ENCODE peak calls at places on chromosomes 4 and X, in five cellular contexts. One of them, this sample, is unnamed.

GRCh38 chrX:130109429-130110378 is 593 bp downstream of the ELF4 start:
- DNase-seq in endodermal cell: peak; percentile 62
- DNase-seq in astrocyte of the spinal cord: no peak
- DNase-seq in uterus: no peak
- DNase-seq in fibroblast of the aortic adventitia: peak; percentile 54
- DNase-seq in this sample: peak; percentile 67

GRCh38 chr4:77100234-77100633 is 24.4 kb upstream of the CCNI start:
- DNase-seq in astrocyte of the spinal cord: no peak
- DNase-seq in fibroblast of the aortic adventitia: no peak
- DNase-seq in endodermal cell: no peak
- DNase-seq in uterus: no peak
- DNase-seq in this sample: no peak

GRCh38 chrX:150150081-150150779 is 211.9 kb upstream of the EOLA2 start:
- DNase-seq in fibroblast of the aortic adventitia: peak; percentile 47
- DNase-seq in uterus: no peak
- DNase-seq in astrocyte of the spinal cord: no peak
- DNase-seq in endodermal cell: no peak
- DNase-seq in this sample: no peak

GRCh38 chrX:17859609-17860178 is 1.4 kb downstream of the RAI2 start:
- DNase-seq in fibroblast of the aortic adventitia: peak; percentile 2
- DNase-seq in uterus: no peak
- DNase-seq in astrocyte of the spinal cord: no peak
- DNase-seq in endodermal cell: peak; percentile 62
- DNase-seq in this sample: no peak

GRCh38 chrX:40086569-40087335 is 11.0 kb downstream of the BCOR start:
- DNase-seq in astrocyte of the spinal cord: no peak
- DNase-seq in endodermal cell: peak; percentile 84
- DNase-seq in fibroblast of the aortic adventitia: no peak
- DNase-seq in uterus: no peak
- DNase-seq in this sample: peak; percentile 66

GRCh38 chr4:20825493-20825892 is 125.2 kb downstream of the PACRGL start:
- DNase-seq in uterus: no peak
- DNase-seq in endodermal cell: no peak
- DNase-seq in astrocyte of the spinal cord: no peak
- DNase-seq in fibroblast of the aortic adventitia: no peak
- DNase-seq in this sample: no peak

GRCh38 chr4:154719087-154719486 is 24.7 kb upstream of the LRAT start:
- DNase-seq in uterus: no peak
- DNase-seq in endodermal cell: no peak
- DNase-seq in fibroblast of the aortic adventitia: peak; percentile 28
- DNase-seq in astrocyte of the spinal cord: peak; percentile 25
- DNase-seq in this sample: peak; percentile 69

GRCh38 chrX:25524150-25524549 is 508.4 kb upstream of the ARX start:
- DNase-seq in astrocyte of the spinal cord: peak; percentile 38
- DNase-seq in fibroblast of the aortic adventitia: peak; percentile 62
- DNase-seq in endodermal cell: no peak
- DNase-seq in uterus: no peak
- DNase-seq in this sample: peak; percentile 12

GRCh38 chr4:86441175-86441960 is 81.5 kb upstream of the MAPK10 start:
- DNase-seq in fibroblast of the aortic adventitia: peak; percentile 3
- DNase-seq in astrocyte of the spinal cord: no peak
- DNase-seq in endodermal cell: no peak
- DNase-seq in uterus: no peak
- DNase-seq in this sample: peak; percentile 52

GRCh38 chr4:184851200-184851541 is 25.4 kb upstream of the ACSL1 start:
- DNase-seq in uterus: no peak
- DNase-seq in astrocyte of the spinal cord: no peak
- DNase-seq in endodermal cell: no peak
- DNase-seq in fibroblast of the aortic adventitia: no peak
- DNase-seq in this sample: no peak

GRCh38 chr4:145552181-145552822 is 66.9 kb upstream of the MMAA start:
- DNase-seq in fibroblast of the aortic adventitia: no peak
- DNase-seq in endodermal cell: no peak
- DNase-seq in astrocyte of the spinal cord: no peak
- DNase-seq in uterus: no peak
- DNase-seq in this sample: no peak

GRCh38 chr4:145554691-145555090 is 64.5 kb upstream of the MMAA start:
- DNase-seq in endodermal cell: no peak
- DNase-seq in uterus: no peak
- DNase-seq in fibroblast of the aortic adventitia: no peak
- DNase-seq in astrocyte of the spinal cord: no peak
- DNase-seq in this sample: no peak

GRCh38 chr4:145553375-145553774 is 65.8 kb upstream of the MMAA start:
- DNase-seq in astrocyte of the spinal cord: no peak
- DNase-seq in uterus: no peak
- DNase-seq in endodermal cell: no peak
- DNase-seq in fibroblast of the aortic adventitia: no peak
- DNase-seq in this sample: no peak

GRCh38 chr4:145557720-145558119 is 61.5 kb upstream of the MMAA start:
- DNase-seq in fibroblast of the aortic adventitia: peak; percentile 78
- DNase-seq in uterus: peak; percentile 46
- DNase-seq in endodermal cell: peak; percentile 89
- DNase-seq in astrocyte of the spinal cord: peak; percentile 73
- DNase-seq in this sample: peak; percentile 47
- TF ChIP-seq CTCF in fibroblast of the aortic adventitia: peak; percentile 98
- TF ChIP-seq CTCF in uterus: peak; percentile 72
- TF ChIP-seq CTCF in endodermal cell: peak; percentile 98
- TF ChIP-seq CTCF in astrocyte of the spinal cord: peak; percentile 94
- TF ChIP-seq CTCF in this sample: peak; percentile 97

GRCh38 chr4:123114084-123114914 is 191.9 kb upstream of the NUDT6 start:
- DNase-seq in fibroblast of the aortic adventitia: no peak
- DNase-seq in uterus: no peak
- DNase-seq in astrocyte of the spinal cord: no peak
- DNase-seq in endodermal cell: no peak
- DNase-seq in this sample: no peak
- H3K4me3 ChIP-seq in fibroblast of the aortic adventitia: no peak overlapping the region
- H3K4me3 ChIP-seq in uterus: no peak overlapping the region
- H3K4me3 ChIP-seq in astrocyte of the spinal cord: no peak overlapping the region
- H3K4me3 ChIP-seq in endodermal cell: no peak overlapping the region
- H3K4me3 ChIP-seq in this sample: no peak overlapping the region

DNA sequence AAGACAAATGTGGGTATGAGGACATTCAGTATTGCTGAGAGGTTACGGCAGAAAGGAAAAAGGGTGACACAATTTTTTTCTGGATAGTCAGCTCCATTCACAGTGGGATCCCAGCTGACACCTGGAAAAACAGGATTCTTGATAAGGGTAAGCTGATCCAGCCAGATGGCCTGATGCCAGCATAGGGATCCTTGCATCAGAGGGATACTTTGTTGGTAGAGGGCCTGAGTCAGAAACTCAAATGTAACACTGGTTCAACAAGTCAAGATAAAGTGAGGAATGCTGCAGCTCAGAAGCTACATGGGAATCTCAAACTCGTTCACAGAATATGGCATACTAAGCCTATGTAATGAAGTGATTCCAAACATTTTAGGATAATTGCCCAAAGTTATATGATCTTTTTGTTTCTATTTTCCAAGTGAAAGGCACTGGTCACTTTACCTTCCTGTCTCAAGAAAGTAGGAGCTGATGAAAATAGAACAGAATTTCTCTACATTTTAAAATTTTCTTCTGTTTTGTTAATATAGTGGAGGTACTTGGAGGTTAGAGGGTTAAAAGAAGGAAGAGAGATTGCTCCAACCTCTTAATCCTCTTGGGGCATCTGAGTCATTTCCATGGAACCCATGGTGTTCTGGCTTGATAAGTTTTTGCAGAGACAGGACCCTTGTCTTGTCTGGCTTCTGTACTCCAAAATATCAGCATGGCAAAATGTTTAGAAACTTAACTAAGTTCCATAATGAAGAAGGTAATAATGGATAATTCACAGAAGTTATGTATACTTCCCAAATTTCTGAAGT is 727.0 kb downstream of the C4orf33 start:
- DNase-seq in fibroblast of the aortic adventitia: peak; percentile 5
- DNase-seq in endodermal cell: peak; percentile 53
- DNase-seq in astrocyte of the spinal cord: peak; percentile 9
- DNase-seq in uterus: no peak
- DNase-seq in this sample: no peak
- TF ChIP-seq CTCF in fibroblast of the aortic adventitia: no peak
- TF ChIP-seq CTCF in endodermal cell: no peak
- TF ChIP-seq CTCF in astrocyte of the spinal cord: no peak
- TF ChIP-seq CTCF in uterus: no peak
- TF ChIP-seq CTCF in this sample: no peak

GRCh38 chr4:38785901-38786402 is 3.2 kb upstream of the TLR10 start:
- DNase-seq in endodermal cell: no peak
- DNase-seq in fibroblast of the aortic adventitia: no peak
- DNase-seq in astrocyte of the spinal cord: no peak
- DNase-seq in uterus: no peak
- DNase-seq in this sample: no peak
- H3K4me3 ChIP-seq in endodermal cell: no peak overlapping the region
- H3K4me3 ChIP-seq in fibroblast of the aortic adventitia: no peak overlapping the region
- H3K4me3 ChIP-seq in astrocyte of the spinal cord: no peak overlapping the region
- H3K4me3 ChIP-seq in uterus: no peak overlapping the region
- H3K4me3 ChIP-seq in this sample: no peak overlapping the region

DNA sequence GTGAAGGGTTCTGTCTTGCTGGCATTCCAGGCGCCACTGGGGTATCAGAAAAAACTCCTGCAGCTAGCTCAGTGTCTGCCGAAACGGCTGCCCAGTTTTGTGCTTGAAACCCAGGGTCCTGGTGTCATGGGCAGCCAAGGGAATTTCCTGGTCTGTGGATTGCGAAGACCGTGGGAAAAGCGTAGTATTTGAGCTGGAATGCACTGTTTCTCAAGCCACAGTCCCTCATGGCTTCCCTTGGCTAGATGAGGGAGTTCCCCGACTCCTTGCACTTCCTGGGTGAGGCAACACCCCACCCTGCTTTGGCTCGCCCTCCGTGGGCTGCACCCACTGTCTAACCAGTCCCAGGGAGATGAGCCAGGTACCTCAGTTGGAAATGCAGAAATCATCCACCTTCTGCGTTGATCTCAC is 40.1 kb downstream of the NOP14 start:
- DNase-seq in fibroblast of the aortic adventitia: peak; percentile 39
- DNase-seq in endodermal cell: peak; percentile 75
- DNase-seq in astrocyte of the spinal cord: peak; percentile 50
- DNase-seq in uterus: peak; percentile 9
- DNase-seq in this sample: no peak
- TF ChIP-seq CTCF in fibroblast of the aortic adventitia: no peak
- TF ChIP-seq CTCF in endodermal cell: no peak
- TF ChIP-seq CTCF in astrocyte of the spinal cord: no peak
- TF ChIP-seq CTCF in uterus: no peak
- TF ChIP-seq CTCF in this sample: no peak

GRCh38 chr4:142406051-142406549 is 440.0 kb downstream of the INPP4B start:
- DNase-seq in fibroblast of the aortic adventitia: peak; percentile 51
- DNase-seq in uterus: no peak
- DNase-seq in astrocyte of the spinal cord: peak; percentile 62
- DNase-seq in endodermal cell: peak; percentile 72
- DNase-seq in this sample: peak; percentile 34
- H3K4me3 ChIP-seq in fibroblast of the aortic adventitia: peak overlapping the region; percentile 73
- H3K4me3 ChIP-seq in uterus: peak overlapping the region; percentile 37
- H3K4me3 ChIP-seq in astrocyte of the spinal cord: no peak overlapping the region
- H3K4me3 ChIP-seq in endodermal cell: no peak overlapping the region
- H3K4me3 ChIP-seq in this sample: peak overlapping the region; percentile 74

GRCh38 chr4:80029364-80029763 is 43.7 kb downstream of the ANTXR2 start:
- DNase-seq in astrocyte of the spinal cord: no peak
- DNase-seq in endodermal cell: no peak
- DNase-seq in fibroblast of the aortic adventitia: no peak
- DNase-seq in uterus: no peak
- DNase-seq in this sample: no peak

GRCh38 chr4:80036949-80037348 is 36.1 kb downstream of the ANTXR2 start:
- DNase-seq in uterus: peak; percentile 40
- DNase-seq in astrocyte of the spinal cord: peak; percentile 66
- DNase-seq in fibroblast of the aortic adventitia: peak; percentile 97
- DNase-seq in endodermal cell: no peak
- DNase-seq in this sample: peak; percentile 76

GRCh38 chr4:80035336-80035735 is 37.7 kb downstream of the ANTXR2 start:
- DNase-seq in endodermal cell: no peak
- DNase-seq in uterus: no peak
- DNase-seq in astrocyte of the spinal cord: no peak
- DNase-seq in fibroblast of the aortic adventitia: no peak
- DNase-seq in this sample: no peak

GRCh38 chr4:80036306-80036705 is 36.7 kb downstream of the ANTXR2 start:
- DNase-seq in uterus: no peak
- DNase-seq in endodermal cell: no peak
- DNase-seq in astrocyte of the spinal cord: no peak
- DNase-seq in fibroblast of the aortic adventitia: no peak
- DNase-seq in this sample: no peak

GRCh38 chr4:80033581-80033980 is 39.4 kb downstream of the ANTXR2 start:
- DNase-seq in endodermal cell: no peak
- DNase-seq in fibroblast of the aortic adventitia: no peak
- DNase-seq in uterus: no peak
- DNase-seq in astrocyte of the spinal cord: no peak
- DNase-seq in this sample: no peak
- TF ChIP-seq CTCF in endodermal cell: peak; percentile 58
- TF ChIP-seq CTCF in fibroblast of the aortic adventitia: peak; percentile 25
- TF ChIP-seq CTCF in uterus: no peak
- TF ChIP-seq CTCF in astrocyte of the spinal cord: no peak
- TF ChIP-seq CTCF in this sample: no peak

GRCh38 chrX:23334871-23335599 is 386 bp downstream of the PTCHD1 start:
- DNase-seq in endodermal cell: peak; percentile 79
- DNase-seq in astrocyte of the spinal cord: no peak
- DNase-seq in fibroblast of the aortic adventitia: no peak
- DNase-seq in uterus: no peak
- DNase-seq in this sample: no peak
- H3K4me3 ChIP-seq in endodermal cell: peak overlapping the region; percentile 66
- H3K4me3 ChIP-seq in astrocyte of the spinal cord: peak overlapping the region; percentile 4
- H3K4me3 ChIP-seq in fibroblast of the aortic adventitia: peak overlapping the region; percentile 10
- H3K4me3 ChIP-seq in uterus: peak overlapping the region; percentile 37
- H3K4me3 ChIP-seq in this sample: no peak overlapping the region

This sample was measured in foreskin fibroblast.